ENCODE peak calls at places on chromosomes 1 and 21, in seven cellular contexts. N is heart right ventricle, E is prostate gland, D is H9, I is glutamatergic neuron, V is CD14-positive monocyte, Q is AG10803. X is an unnamed sample.

GRCh38 chr1:17292299-17293198 is 15.4 kb upstream of the PADI4 start:
- DNase-seq in N (no peak), E (peak; percentile 13), D (no peak), I (no peak), V (no peak), Q (no peak), X (no peak)

GRCh38 chr1:168945870-168946269 is 160.6 kb upstream of the ATP1B1 start:
- DNase-seq in N (peak; percentile 43), E (no peak), D (no peak), I (no peak), V (no peak), Q (no peak), X (no peak)

GRCh38 chr1:220124542-220124941 is 30.6 kb downstream of the IARS2 start:
- DNase-seq in N (no peak), E (no peak), D (no peak), I (no peak), V (no peak), Q (peak; percentile 88), X (no peak)

GRCh38 chr1:182392045-182393028 is 747 bp upstream of the GLUL start:
- DNase-seq in N (peak; percentile 74), E (peak; percentile 34), D (no peak), I (no peak), V (peak; percentile 53), Q (peak; percentile 43), X (no peak)

GRCh38 chr21:45156459-45156858 is 82.1 kb downstream of the ADARB1 start:
- DNase-seq in N (no peak), E (no peak), D (no peak), I (no peak), V (no peak), Q (no peak), X (no peak)

GRCh38 chr1:230368363-230368762 is 57.8 kb downstream of the PGBD5 start:
- DNase-seq in N (no peak), E (no peak), D (no peak), I (no peak), V (no peak), Q (peak; percentile 17), X (no peak)

GRCh38 chr1:156160744-156161181 is 7.4 kb downstream of the SEMA4A start:
- DNase-seq in N (peak; percentile 88), E (peak; percentile 57), D (peak; percentile 89), I (peak; percentile 81), V (no peak), Q (peak; percentile 67), X (peak; percentile 92)

GRCh38 chr1:200041337-200042118 is 14.0 kb downstream of the NR5A2 start:
- DNase-seq in N (no peak), E (no peak), D (peak; percentile 35), I (no peak), V (no peak), Q (no peak), X (no peak)

GRCh38 chr1:4482526-4482925 is 171.9 kb upstream of the AJAP1 start:
- DNase-seq in N (no peak), E (no peak), D (no peak), I (no peak), V (peak; percentile 18), Q (no peak), X (no peak)

GRCh38 chr1:44576456-44577150 is 97.7 kb downstream of the TMEM53 start:
- DNase-seq in N (no peak), E (no peak), D (no peak), I (no peak), V (no peak), Q (no peak), X (no peak)

GRCh38 chr1:40887012-40887378 is 24.8 kb upstream of the CITED4 start:
- DNase-seq in N (no peak), E (no peak), D (no peak), I (no peak), V (no peak), Q (no peak), X (no peak)

GRCh38 chr1:63592536-63593302 is 492 bp upstream of the PGM1 start:
- DNase-seq in N (no peak), E (no peak), D (no peak), I (no peak), V (no peak), Q (no peak), X (peak; percentile 19)

GRCh38 chr1:84960371-84960770 is 36.5 kb downstream of the MCOLN2 start:
- DNase-seq in N (no peak), E (no peak), D (no peak), I (no peak), V (no peak), Q (peak; percentile 72), X (no peak)

GRCh38 chr1:215054266-215054665 is 28.3 kb upstream of the KCNK2 start:
- DNase-seq in N (no peak), E (no peak), D (no peak), I (no peak), V (no peak), Q (no peak), X (no peak)

GRCh38 chr1:170562644-170563338 is 30.8 kb downstream of the GORAB start:
- DNase-seq in N (peak; percentile 15), E (peak; percentile 16), D (peak; percentile 61), I (peak; percentile 22), V (peak; percentile 60), Q (peak; percentile 89), X (no peak)

GRCh38 chr1:111690306-111690617 is 48.9 kb downstream of the INKA2 start:
- DNase-seq in N (no peak), E (peak; percentile 6), D (no peak), I (no peak), V (no peak), Q (peak; percentile 96), X (no peak)

GRCh38 chr1:23930861-23931471 is 17.8 kb upstream of the CNR2 start:
- DNase-seq in N (no peak), E (no peak), D (no peak), I (no peak), V (no peak), Q (peak; percentile 84), X (no peak)

GRCh38 chr1:48671578-48671977 is 105.1 kb downstream of the BEND5 start:
- DNase-seq in N (no peak), E (no peak), D (no peak), I (no peak), V (no peak), Q (no peak), X (no peak)

GRCh38 chr1:212595787-212596714 is 12.5 kb upstream of the ATF3 start:
- DNase-seq in N (no peak), E (peak; percentile 38), D (no peak), I (no peak), V (no peak), Q (peak; percentile 90), X (no peak)

GRCh38 chr1:2350911-2351655 is 40.3 kb downstream of the MORN1 start:
- DNase-seq in N (peak; percentile 4), E (no peak), D (no peak), I (peak; percentile 15), V (peak; percentile 40), Q (no peak), X (no peak)

GRCh38 chr1:73491641-73492040 is 706.3 kb downstream of the LRRIQ3 start:
- DNase-seq in N (no peak), E (no peak), D (no peak), I (no peak), V (no peak), Q (no peak), X (no peak)

GRCh38 chr1:218836264-218836663 is 337.4 kb upstream of the LYPLAL1 start:
- DNase-seq in N (no peak), E (no peak), D (no peak), I (no peak), V (no peak), Q (no peak), X (no peak)

GRCh38 chr1:168119750-168120149 is 17.0 kb downstream of the GPR161 start:
- DNase-seq in N (no peak), E (no peak), D (no peak), I (no peak), V (no peak), Q (no peak), X (no peak)

GRCh38 chr1:233326995-233327937 is at the start of gene MAP3K21:
- DNase-seq in N (peak; percentile 75), E (peak; percentile 95), D (peak; percentile 99), I (peak; percentile 56), V (peak; percentile 93), Q (no peak), X (peak; percentile 51)

DNA sequence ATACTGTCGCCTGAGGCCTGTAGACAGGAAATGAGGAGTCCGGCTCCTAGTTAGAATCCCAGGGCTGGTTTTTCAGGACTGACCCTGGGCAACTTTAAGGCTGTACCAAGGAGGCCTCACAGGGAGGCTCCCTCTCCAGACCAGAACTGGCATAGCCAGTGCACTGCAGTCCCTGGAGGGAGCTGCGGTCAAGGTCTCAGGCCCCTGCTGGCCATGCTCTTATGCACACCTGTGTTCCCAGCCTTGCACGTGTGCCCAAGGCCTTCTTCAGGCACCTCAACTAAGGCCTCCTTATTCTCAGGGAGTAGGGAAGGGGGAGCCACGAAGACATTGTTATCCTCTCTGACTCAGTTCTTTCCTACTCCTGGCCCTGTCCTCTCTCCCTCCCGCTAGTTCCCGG is 22.0 kb upstream of the IFNAR1 start:
- DNase-seq in N (no peak), E (no peak), D (peak; percentile 66), I (no peak), V (no peak), Q (no peak), X (no peak)
- TF ChIP-seq CTCF in N (no peak), E (no peak), D (peak; percentile 58), I (no peak), V (no peak), Q (no peak), X (no peak)

GRCh38 chr1:55035904-55036303 is 3.4 kb upstream of the PCSK9 start:
- DNase-seq in N (no peak), E (no peak), D (no peak), I (no peak), V (no peak), Q (no peak), X (no peak)
- TF ChIP-seq CTCF in N (no peak), E (no peak), D (peak; percentile 44), I (no peak), V (peak; percentile 60), Q (peak; percentile 5), X (no peak)

GRCh38 chr1:14850563-14850962 is 252.1 kb downstream of the KAZN start:
- DNase-seq in N (no peak), E (peak; percentile 5), D (no peak), I (no peak), V (no peak), Q (no peak), X (no peak)
- TF ChIP-seq CTCF in N (no peak), E (no peak), D (peak; percentile 55), I (no peak), V (no peak), Q (no peak), X (no peak)

GRCh38 chr1:42157667-42158066 is 4.5 kb downstream of the GUCA2B start:
- DNase-seq in N (no peak), E (no peak), D (no peak), I (no peak), V (no peak), Q (no peak), X (no peak)
- TF ChIP-seq CTCF in N (no peak), E (no peak), D (peak; percentile 34), I (no peak), V (no peak), Q (no peak), X (no peak)

X was measured in D721Med.